ENCODE peak calls at places on chromosomes 12 and 14, in ten cellular contexts. C is NCI-H510A treated with DMSO at 0.1 percent for 48 hours; H is GM06990; D is MM.1S; K is islet precursor cell; F is lung; R is skeletal muscle cell; M is ascending aorta; P is activated naive CD4-positive, alpha-beta T cell; L is globus pallidus. E is an unnamed sample.

GRCh38 chr14:61320806-61321384 is 484 bp upstream of the PRKCH start:
- DNase-seq in K (no peak), M (no peak), D (no peak), P (no peak), R (no peak), C (peak), L (no peak), F (no peak), H (no peak), E (no peak)

GRCh38 chr14:77488558-77488957 is 10.1 kb downstream of the ISM2 start:
- DNase-seq in H (no peak), P (no peak), M (no peak), L (no peak), C (no peak), F (no peak), K (no peak), R (no peak), D (no peak), E (no peak)

GRCh38 chr12:10069099-10069498 is 29.7 kb downstream of the CLEC1A start:
- DNase-seq in M (no peak), K (no peak), F (no peak), P (no peak), R (peak), H (no peak), D (no peak), C (no peak), L (peak), E (no peak)

GRCh38 chr12:56836800-56837663 is 73.9 kb downstream of the HSD17B6 start:
- DNase-seq in L (no peak), D (no peak), P (peak), H (no peak), F (peak), K (no peak), M (no peak), R (peak), C (no peak), E (peak)

GRCh38 chr14:74251546-74252030 is 12.3 kb downstream of the VSX2 start:
- DNase-seq in L (peak), D (peak), F (peak), P (peak), M (peak), K (peak), H (peak), C (peak), R (peak), E (peak)

GRCh38 chr12:457676-458075 is 2.1 kb upstream of the B4GALNT3 start:
- DNase-seq in F (no peak), K (no peak), R (no peak), P (no peak), M (no peak), H (no peak), D (no peak), L (no peak), C (no peak), E (no peak)

GRCh38 chr12:22447223-22447622 is 97.1 kb downstream of the C2CD5 start:
- DNase-seq in P (no peak), C (no peak), K (no peak), F (no peak), M (no peak), R (no peak), L (no peak), H (no peak), D (no peak), E (no peak)

GRCh38 chr12:54390176-54390667 is 5.7 kb upstream of the ZNF385A start:
- DNase-seq in K (peak), H (no peak), P (no peak), R (no peak), D (no peak), C (peak), F (no peak), M (no peak), L (no peak), E (no peak)